ENCODE peak calls at places on chromosomes 6 and 20, in four cellular contexts. F is progenitor cell of endocrine pancreas, B is activated gamma-delta T cell treated with Interleukin-2 at 50 U/mL for 16 hours, M is iPS-NIHi11. C is an unnamed sample.
A peak's percentile ranks its signal among the peaks of the same experiment; 100 is the strongest.

GRCh38 chr6:37131104-37131959 is 38.6 kb upstream of the PIM1 start:
- DNase-seq in F (no peak), B (no peak), M (no peak), C (no peak)

GRCh38 chr20:24651171-24651972 is 181.9 kb downstream of the SYNDIG1 start:
- DNase-seq in F (no peak), B (no peak), M (no peak), C (no peak)

GRCh38 chr20:24546232-24546892 is 76.9 kb downstream of the SYNDIG1 start:
- DNase-seq in F (no peak), B (no peak), M (no peak), C (no peak)

GRCh38 chr6:43942616-43943015 is 172.6 kb downstream of the VEGFA start:
- DNase-seq in F (no peak), B (no peak), M (no peak), C (no peak)

GRCh38 chr6:5905431-5906339 is 101.0 kb downstream of the NRN1 start:
- DNase-seq in F (no peak), B (no peak), M (no peak), C (peak; percentile 6)

GRCh38 chr20:6123650-6124014 is 802 bp upstream of the FERMT1 start:
- DNase-seq in F (no peak), B (no peak), M (no peak), C (no peak)

GRCh38 chr20:50746138-50746940 is 15.0 kb downstream of the PARD6B start:
- DNase-seq in F (no peak), B (no peak), M (no peak), C (no peak)

GRCh38 chr6:31495580-31495979 is 2.4 kb upstream of the MICB start:
- DNase-seq in F (no peak), B (no peak), M (no peak), C (no peak)

GRCh38 chr6:56954389-56955170 is at the start of gene BEND6:
- DNase-seq in F (peak; percentile 29), B (no peak), M (peak; percentile 71), C (peak; percentile 89)

GRCh38 chr6:42694586-42694985 is 27.8 kb downstream of the PRPH2 start:
- DNase-seq in F (no peak), B (no peak), M (no peak), C (no peak)

GRCh38 chr6:106146852-106147351 is 60.8 kb downstream of the PRDM1 start:
- DNase-seq in F (no peak), B (no peak), M (no peak), C (no peak)

GRCh38 chr6:138560130-138560850 is 61.0 kb upstream of the NHSL1 start:
- DNase-seq in F (no peak), B (no peak), M (peak; percentile 26), C (no peak)

GRCh38 chr20:787827-788226 is 19.5 kb upstream of the SLC52A3 start:
- DNase-seq in F (no peak), B (no peak), M (no peak), C (no peak)

GRCh38 chr20:8722277-8722928 is 346.5 kb upstream of the PLCB4 start:
- DNase-seq in F (no peak), B (peak; percentile 23), M (peak; percentile 61), C (no peak)

GRCh38 chr6:166104107-166104506 is 63.5 kb downstream of the TBXT start:
- DNase-seq in F (no peak), B (no peak), M (no peak), C (no peak)

GRCh38 chr6:159232751-159233150 is 63.6 kb downstream of the FNDC1 start:
- DNase-seq in F (no peak), B (no peak), M (no peak), C (peak; percentile 75)

GRCh38 chr6:116278853-116279231 is 888 bp downstream of the TSPYL1 start:
- DNase-seq in F (no peak), B (no peak), M (no peak), C (no peak)

GRCh38 chr6:43129434-43130194 is 41.5 kb upstream of the SRF start:
- DNase-seq in F (no peak), B (no peak), M (peak; percentile 70), C (no peak)

GRCh38 chr6:118826096-118826495 is 67.9 kb upstream of the ASF1A start:
- DNase-seq in F (no peak), B (no peak), M (no peak), C (no peak)

GRCh38 chr6:43428874-43429273 is 1.5 kb downstream of the ABCC10 start:
- DNase-seq in F (no peak), B (no peak), M (no peak), C (no peak)

GRCh38 chr20:11207749-11208502 is 534.1 kb upstream of the JAG1 start:
- DNase-seq in F (no peak), B (no peak), M (no peak), C (no peak)

GRCh38 chr6:135605278-135605790 is 107.8 kb upstream of the AHI1 start:
- DNase-seq in F (no peak), B (no peak), M (no peak), C (no peak)

GRCh38 chr6:14037402-14038277 is 79.9 kb upstream of the CD83 start:
- DNase-seq in F (no peak), B (no peak), M (no peak), C (no peak)

GRCh38 chr20:49187330-49188100 is 619 bp downstream of the STAU1 start:
- DNase-seq in F (peak; percentile 24), B (peak; percentile 17), M (peak; percentile 68), C (peak; percentile 28)

GRCh38 chr20:63517376-63518309 is 2.9 kb upstream of the PPDPF start:
- DNase-seq in F (peak; percentile 9), B (no peak), M (peak; percentile 5), C (peak; percentile 63)

GRCh38 chr6:54096811-54097210 is 14.4 kb upstream of the MLIP start:
- DNase-seq in F (no peak), B (no peak), M (no peak), C (no peak)

GRCh38 chr6:40882321-40882720 is 156.7 kb downstream of the UNC5CL start:
- DNase-seq in F (no peak), B (no peak), M (no peak), C (peak; percentile 29)

GRCh38 chr20:13458860-13459451 is 179.8 kb downstream of the TASP1 start:
- DNase-seq in F (no peak), B (no peak), M (peak; percentile 64), C (peak; percentile 25)

GRCh38 chr20:47038581-47039560 is 144.2 kb downstream of the EYA2 start:
- DNase-seq in F (no peak), B (no peak), M (no peak), C (no peak)

GRCh38 chr6:32937230-32937633 is 3.6 kb downstream of the HLA-DMB start:
- DNase-seq in F (no peak), B (no peak), M (no peak), C (no peak)

GRCh38 chr6:139853302-139853992 is 479.0 kb upstream of the CITED2 start:
- DNase-seq in F (no peak), B (no peak), M (no peak), C (no peak)

GRCh38 chr6:19999319-20000191 is 162.4 kb downstream of the ID4 start:
- DNase-seq in F (no peak), B (no peak), M (no peak), C (no peak)

GRCh38 chr6:63352587-63353281 is 33.0 kb upstream of the LGSN start:
- DNase-seq in F (no peak), B (no peak), M (peak; percentile 26), C (no peak)

GRCh38 chr20:23013429-23013828 is 21.7 kb upstream of the SSTR4 start:
- DNase-seq in F (no peak), B (no peak), M (no peak), C (no peak)

GRCh38 chr20:62138204-62138543 is 5.0 kb downstream of the PSMA7 start:
- DNase-seq in F (no peak), B (no peak), M (no peak), C (peak; percentile 43)

C was measured in upper lobe of left lung.